ENCODE peak calls at places on chromosomes 6 and 20, in seven cellular contexts. I is activated T-cell treated with anti-CD3 and anti-CD28 coated beads, Interleukin-2, amount 50 U/mL, for 48 hours; G is stimulated activated CD8-positive, alpha-beta memory T cell treated with anti-CD3 and anti-CD28 coated beads, Interleukin-2, amount 100 ng/mL, for 48 hours; E is A549; U is pancreas; J is AG09309; F is smooth muscle cell of the brain vasculature. Z is an unnamed sample.

GRCh38 chr6:169890049-169890448 is 138.6 kb downstream of the ERMARD start:
- DNase-seq in E (no peak), U (peak), I (no peak), G (no peak), F (no peak), J (no peak), Z (no peak)

GRCh38 chr6:107264357-107264831 is 149.1 kb upstream of the BEND3 start:
- DNase-seq in J (no peak), E (peak), I (no peak), U (no peak), F (peak), G (no peak), Z (no peak)

GRCh38 chr6:9612489-9612888 is 802.4 kb downstream of the TFAP2A start:
- DNase-seq in G (no peak), J (no peak), I (no peak), U (no peak), F (no peak), E (no peak), Z (no peak)

GRCh38 chr20:16747291-16747811 is 807 bp upstream of the OTOR start:
- DNase-seq in U (no peak), I (no peak), E (peak), F (no peak), J (no peak), G (no peak), Z (no peak)

GRCh38 chr6:138520463-138520862 is 21.2 kb upstream of the NHSL1 start:
- DNase-seq in U (no peak), J (no peak), G (no peak), I (no peak), E (no peak), F (no peak), Z (no peak)

GRCh38 chr20:25136643-25137559 is 55.0 kb upstream of the VSX1 start:
- DNase-seq in G (no peak), I (no peak), F (peak), U (no peak), E (peak), J (peak), Z (no peak)

GRCh38 chr20:40477805-40478204 is 211.2 kb downstream of the MAFB start:
- DNase-seq in F (no peak), I (no peak), J (no peak), G (no peak), E (no peak), U (no peak), Z (no peak)

GRCh38 chr6:21587182-21587924 is 6.2 kb upstream of the SOX4 start:
- DNase-seq in U (peak), E (peak), I (peak), G (no peak), J (no peak), F (no peak), Z (no peak)